ENCODE peak calls at places on chromosomes 6 and 20, in eight cellular contexts. One of them, this sample, is unnamed.

GRCh38 chr6:134520181-134521115 is 202.5 kb upstream of the SGK1 start:
- DNase-seq in body of pancreas: no peak
- DNase-seq in upper lobe of right lung: no peak
- DNase-seq in stomach: no peak
- DNase-seq in upper lobe of left lung: no peak
- DNase-seq in effector memory CD4-positive, alpha-beta T cell: no peak
- DNase-seq in A549: no peak
- DNase-seq in astrocyte: peak; percentile 83
- DNase-seq in this sample: no peak

GRCh38 chr6:75484535-75484934 is 9.1 kb downstream of the FILIP1 start:
- DNase-seq in astrocyte: no peak
- DNase-seq in upper lobe of right lung: no peak
- DNase-seq in effector memory CD4-positive, alpha-beta T cell: no peak
- DNase-seq in stomach: no peak
- DNase-seq in upper lobe of left lung: no peak
- DNase-seq in body of pancreas: no peak
- DNase-seq in A549: no peak
- DNase-seq in this sample: no peak

GRCh38 chr6:81808834-81809598 is 56.5 kb upstream of the TENT5A start:
- DNase-seq in body of pancreas: no peak
- DNase-seq in A549: no peak
- DNase-seq in stomach: no peak
- DNase-seq in effector memory CD4-positive, alpha-beta T cell: no peak
- DNase-seq in upper lobe of right lung: no peak
- DNase-seq in astrocyte: no peak
- DNase-seq in upper lobe of left lung: no peak
- DNase-seq in this sample: no peak

GRCh38 chr20:18496042-18496441 is 983 bp downstream of the RBBP9 start:
- DNase-seq in astrocyte: peak; percentile 6
- DNase-seq in A549: no peak
- DNase-seq in upper lobe of right lung: no peak
- DNase-seq in body of pancreas: no peak
- DNase-seq in effector memory CD4-positive, alpha-beta T cell: no peak
- DNase-seq in stomach: no peak
- DNase-seq in upper lobe of left lung: no peak
- DNase-seq in this sample: no peak

GRCh38 chr6:150325093-150325772 is 43.6 kb upstream of the IYD start:
- DNase-seq in astrocyte: no peak
- DNase-seq in effector memory CD4-positive, alpha-beta T cell: no peak
- DNase-seq in A549: no peak
- DNase-seq in upper lobe of right lung: no peak
- DNase-seq in upper lobe of left lung: no peak
- DNase-seq in stomach: peak; percentile 67
- DNase-seq in body of pancreas: no peak
- DNase-seq in this sample: no peak

GRCh38 chr6:110325197-110325596 is 33.0 kb downstream of the METTL24 start:
- DNase-seq in effector memory CD4-positive, alpha-beta T cell: no peak
- DNase-seq in upper lobe of left lung: no peak
- DNase-seq in A549: no peak
- DNase-seq in stomach: no peak
- DNase-seq in astrocyte: no peak
- DNase-seq in body of pancreas: peak; percentile 35
- DNase-seq in upper lobe of right lung: no peak
- DNase-seq in this sample: no peak

GRCh38 chr20:25039697-25040437 is 18.1 kb downstream of the ACSS1 start:
- DNase-seq in stomach: peak; percentile 93
- DNase-seq in astrocyte: peak; percentile 62
- DNase-seq in upper lobe of right lung: peak; percentile 89
- DNase-seq in body of pancreas: peak; percentile 92
- DNase-seq in A549: no peak
- DNase-seq in upper lobe of left lung: no peak
- DNase-seq in effector memory CD4-positive, alpha-beta T cell: no peak
- DNase-seq in this sample: no peak

GRCh38 chr6:132199343-132199742 is 201.9 kb downstream of the MOXD1 start:
- DNase-seq in upper lobe of left lung: no peak
- DNase-seq in stomach: no peak
- DNase-seq in astrocyte: peak; percentile 78
- DNase-seq in upper lobe of right lung: no peak
- DNase-seq in body of pancreas: no peak
- DNase-seq in effector memory CD4-positive, alpha-beta T cell: no peak
- DNase-seq in A549: no peak
- DNase-seq in this sample: no peak

GRCh38 chr20:4926531-4927156 is 74.7 kb downstream of the SLC23A2 start:
- DNase-seq in astrocyte: peak; percentile 4
- DNase-seq in upper lobe of right lung: no peak
- DNase-seq in A549: no peak
- DNase-seq in stomach: no peak
- DNase-seq in upper lobe of left lung: no peak
- DNase-seq in body of pancreas: no peak
- DNase-seq in effector memory CD4-positive, alpha-beta T cell: no peak
- DNase-seq in this sample: no peak

GRCh38 chr6:116476021-116476678 is 15.0 kb downstream of the CALHM6 start:
- DNase-seq in upper lobe of left lung: no peak
- DNase-seq in body of pancreas: no peak
- DNase-seq in stomach: no peak
- DNase-seq in A549: no peak
- DNase-seq in effector memory CD4-positive, alpha-beta T cell: no peak
- DNase-seq in upper lobe of right lung: no peak
- DNase-seq in astrocyte: no peak
- DNase-seq in this sample: peak; percentile 28

GRCh38 chr6:36930483-36930882 is 24.1 kb upstream of the PI16 start:
- DNase-seq in A549: no peak
- DNase-seq in upper lobe of right lung: no peak
- DNase-seq in upper lobe of left lung: no peak
- DNase-seq in stomach: no peak
- DNase-seq in astrocyte: no peak
- DNase-seq in body of pancreas: no peak
- DNase-seq in effector memory CD4-positive, alpha-beta T cell: no peak
- DNase-seq in this sample: no peak

GRCh38 chr6:55617272-55617671 is 38.3 kb upstream of the HMGCLL1 start:
- DNase-seq in upper lobe of right lung: no peak
- DNase-seq in body of pancreas: peak; percentile 28
- DNase-seq in effector memory CD4-positive, alpha-beta T cell: no peak
- DNase-seq in astrocyte: peak; percentile 14
- DNase-seq in A549: peak; percentile 32
- DNase-seq in stomach: no peak
- DNase-seq in upper lobe of left lung: no peak
- DNase-seq in this sample: no peak

GRCh38 chr20:13260620-13261279 is 39.7 kb downstream of the ISM1 start:
- DNase-seq in A549: no peak
- DNase-seq in astrocyte: no peak
- DNase-seq in upper lobe of left lung: no peak
- DNase-seq in upper lobe of right lung: no peak
- DNase-seq in effector memory CD4-positive, alpha-beta T cell: no peak
- DNase-seq in stomach: no peak
- DNase-seq in body of pancreas: no peak
- DNase-seq in this sample: no peak

GRCh38 chr20:47355489-47356219 is 845 bp downstream of the ZMYND8 start:
- DNase-seq in upper lobe of left lung: no peak
- DNase-seq in stomach: no peak
- DNase-seq in astrocyte: no peak
- DNase-seq in A549: no peak
- DNase-seq in effector memory CD4-positive, alpha-beta T cell: no peak
- DNase-seq in upper lobe of right lung: no peak
- DNase-seq in body of pancreas: no peak
- DNase-seq in this sample: no peak

GRCh38 chr6:80182291-80182690 is 75.8 kb downstream of the BCKDHB start:
- DNase-seq in stomach: no peak
- DNase-seq in effector memory CD4-positive, alpha-beta T cell: no peak
- DNase-seq in upper lobe of left lung: no peak
- DNase-seq in body of pancreas: no peak
- DNase-seq in A549: no peak
- DNase-seq in astrocyte: peak; percentile 68
- DNase-seq in upper lobe of right lung: no peak
- DNase-seq in this sample: no peak

GRCh38 chr6:166078294-166078693 is 89.4 kb downstream of the TBXT start:
- DNase-seq in body of pancreas: no peak
- DNase-seq in stomach: no peak
- DNase-seq in upper lobe of left lung: no peak
- DNase-seq in A549: no peak
- DNase-seq in upper lobe of right lung: no peak
- DNase-seq in astrocyte: peak; percentile 96
- DNase-seq in effector memory CD4-positive, alpha-beta T cell: no peak
- DNase-seq in this sample: no peak

GRCh38 chr20:9442858-9443257 is 71.5 kb upstream of the LAMP5 start:
- DNase-seq in upper lobe of right lung: no peak
- DNase-seq in upper lobe of left lung: no peak
- DNase-seq in stomach: peak; percentile 43
- DNase-seq in body of pancreas: no peak
- DNase-seq in effector memory CD4-positive, alpha-beta T cell: no peak
- DNase-seq in astrocyte: no peak
- DNase-seq in A549: peak; percentile 39
- DNase-seq in this sample: no peak

DNA sequence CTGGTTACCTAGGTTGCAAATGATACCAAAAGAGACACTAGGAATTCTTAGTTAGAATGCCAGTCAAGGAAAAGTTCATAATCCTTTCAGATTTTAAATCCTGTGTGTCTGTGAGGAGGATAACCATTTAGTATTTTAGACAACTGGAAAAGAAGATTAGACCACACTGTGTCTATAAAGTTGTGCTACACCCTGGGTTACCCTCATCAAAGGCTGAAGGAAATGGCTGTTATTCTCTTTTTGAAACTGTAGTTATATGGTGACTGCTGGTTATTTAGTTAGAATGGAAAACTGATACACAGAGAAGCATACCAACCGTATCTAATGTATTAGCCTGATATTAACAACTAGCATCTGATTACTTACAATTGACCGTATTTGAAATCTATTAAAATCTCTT is 139.6 kb downstream of the GJA10 start:
- DNase-seq in A549: no peak
- DNase-seq in astrocyte: no peak
- DNase-seq in upper lobe of left lung: no peak
- DNase-seq in stomach: no peak
- DNase-seq in body of pancreas: no peak
- DNase-seq in effector memory CD4-positive, alpha-beta T cell: no peak
- DNase-seq in upper lobe of right lung: no peak
- DNase-seq in this sample: no peak
- H3K4me3 ChIP-seq in A549: no peak overlapping the region
- H3K4me3 ChIP-seq in astrocyte: no peak overlapping the region
- H3K4me3 ChIP-seq in upper lobe of left lung: no peak overlapping the region
- H3K4me3 ChIP-seq in stomach: no peak overlapping the region
- H3K4me3 ChIP-seq in body of pancreas: no peak overlapping the region
- H3K4me3 ChIP-seq in effector memory CD4-positive, alpha-beta T cell: no peak overlapping the region
- H3K4me3 ChIP-seq in upper lobe of right lung: no peak overlapping the region
- H3K4me3 ChIP-seq in this sample: no peak overlapping the region

GRCh38 chr6:44123544-44123943 is 3.7 kb downstream of the MRPL14 start:
- DNase-seq in effector memory CD4-positive, alpha-beta T cell: no peak
- DNase-seq in body of pancreas: no peak
- DNase-seq in A549: no peak
- DNase-seq in upper lobe of right lung: no peak
- DNase-seq in upper lobe of left lung: no peak
- DNase-seq in astrocyte: no peak
- DNase-seq in stomach: no peak
- DNase-seq in this sample: no peak
- H3K27ac ChIP-seq in effector memory CD4-positive, alpha-beta T cell: peak overlapping the region; percentile 30
- H3K27ac ChIP-seq in body of pancreas: no peak overlapping the region
- H3K27ac ChIP-seq in A549: no peak overlapping the region
- H3K27ac ChIP-seq in upper lobe of right lung: peak overlapping the region; percentile 51
- H3K27ac ChIP-seq in upper lobe of left lung: peak overlapping the region; percentile 96
- H3K27ac ChIP-seq in astrocyte: no peak overlapping the region
- H3K27ac ChIP-seq in stomach: peak overlapping the region; percentile 4
- H3K27ac ChIP-seq in this sample: no peak overlapping the region

GRCh38 chr20:1904160-1904559 is 9.0 kb downstream of the SIRPA start:
- DNase-seq in A549: no peak
- DNase-seq in astrocyte: peak; percentile 24
- DNase-seq in stomach: no peak
- DNase-seq in upper lobe of left lung: no peak
- DNase-seq in upper lobe of right lung: no peak
- DNase-seq in body of pancreas: no peak
- DNase-seq in effector memory CD4-positive, alpha-beta T cell: no peak
- DNase-seq in this sample: no peak

GRCh38 chr20:1901704-1902103 is 6.5 kb downstream of the SIRPA start:
- DNase-seq in stomach: no peak
- DNase-seq in effector memory CD4-positive, alpha-beta T cell: no peak
- DNase-seq in astrocyte: no peak
- DNase-seq in A549: no peak
- DNase-seq in upper lobe of left lung: no peak
- DNase-seq in upper lobe of right lung: no peak
- DNase-seq in body of pancreas: no peak
- DNase-seq in this sample: no peak

GRCh38 chr20:1905009-1905408 is 9.8 kb downstream of the SIRPA start:
- DNase-seq in astrocyte: no peak
- DNase-seq in upper lobe of right lung: no peak
- DNase-seq in upper lobe of left lung: no peak
- DNase-seq in A549: no peak
- DNase-seq in effector memory CD4-positive, alpha-beta T cell: no peak
- DNase-seq in body of pancreas: no peak
- DNase-seq in stomach: no peak
- DNase-seq in this sample: no peak

GRCh38 chr20:1900321-1900791 is 5.1 kb downstream of the SIRPA start:
- DNase-seq in upper lobe of right lung: no peak
- DNase-seq in effector memory CD4-positive, alpha-beta T cell: no peak
- DNase-seq in body of pancreas: peak; percentile 44
- DNase-seq in upper lobe of left lung: no peak
- DNase-seq in stomach: peak; percentile 35
- DNase-seq in A549: peak; percentile 89
- DNase-seq in astrocyte: peak; percentile 69
- DNase-seq in this sample: no peak

DNA sequence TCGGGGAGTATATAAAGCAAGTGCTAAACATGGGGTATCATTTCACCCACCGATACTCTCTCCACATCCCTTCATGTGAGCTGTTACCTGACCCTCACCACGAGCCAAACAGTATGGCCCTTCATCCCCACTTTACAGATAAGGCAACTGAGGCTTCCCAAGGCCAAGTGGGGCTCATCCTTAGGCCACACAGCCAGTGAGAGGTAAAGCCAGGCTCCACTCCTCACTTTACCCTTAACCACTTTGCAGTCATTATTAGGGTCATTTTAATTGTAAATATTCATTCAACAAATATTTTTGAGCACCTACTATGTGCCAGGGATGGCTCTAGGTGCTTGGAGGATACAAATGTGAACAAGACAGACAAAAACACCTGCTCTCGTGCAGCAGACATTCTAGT is 7.0 kb downstream of the SIRPA start:
- DNase-seq in astrocyte: no peak
- DNase-seq in stomach: no peak
- DNase-seq in upper lobe of right lung: no peak
- DNase-seq in A549: no peak
- DNase-seq in effector memory CD4-positive, alpha-beta T cell: no peak
- DNase-seq in upper lobe of left lung: no peak
- DNase-seq in body of pancreas: no peak
- DNase-seq in this sample: no peak
- H3K4me1 ChIP-seq in astrocyte: peaks cover 5% of the 10 kb centered on the region
- H3K4me1 ChIP-seq in stomach: peaks cover 44% of the 10 kb centered on the region
- H3K4me1 ChIP-seq in upper lobe of right lung: peaks cover 18% of the 10 kb centered on the region
- H3K4me1 ChIP-seq in A549: peaks cover 20% of the 10 kb centered on the region
- H3K4me1 ChIP-seq in effector memory CD4-positive, alpha-beta T cell: no peaks in the 10 kb centered on the region
- H3K4me1 ChIP-seq in upper lobe of left lung: peaks cover 23% of the 10 kb centered on the region
- H3K4me1 ChIP-seq in body of pancreas: peaks cover 32% of the 10 kb centered on the region
- H3K4me1 ChIP-seq in this sample: no peaks in the 10 kb centered on the region

DNA sequence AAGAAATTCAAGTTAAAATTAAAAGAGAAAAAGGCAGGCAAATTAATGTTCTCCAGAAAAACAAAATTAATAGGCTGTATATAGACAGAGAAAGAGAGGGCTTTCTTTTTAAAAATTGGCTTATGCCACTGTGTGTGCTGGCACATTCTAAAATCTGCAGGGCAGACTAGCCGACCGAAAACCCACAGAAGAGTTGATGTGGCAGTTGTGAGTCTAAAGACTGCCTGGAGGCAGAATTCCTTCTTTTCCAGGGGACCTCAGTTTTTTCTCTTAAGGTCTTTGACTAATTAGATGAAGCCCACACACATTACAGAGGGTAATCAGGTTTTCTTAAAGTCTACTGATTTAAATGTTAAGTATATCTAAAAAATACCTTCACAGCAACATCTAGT is 85.7 kb downstream of the GJA1 start:
- DNase-seq in upper lobe of right lung: no peak
- DNase-seq in A549: no peak
- DNase-seq in astrocyte: no peak
- DNase-seq in body of pancreas: no peak
- DNase-seq in stomach: no peak
- DNase-seq in upper lobe of left lung: no peak
- DNase-seq in effector memory CD4-positive, alpha-beta T cell: no peak
- DNase-seq in this sample: no peak
- H3K4me3 ChIP-seq in upper lobe of right lung: no peak overlapping the region
- H3K4me3 ChIP-seq in A549: no peak overlapping the region
- H3K4me3 ChIP-seq in astrocyte: no peak overlapping the region
- H3K4me3 ChIP-seq in body of pancreas: no peak overlapping the region
- H3K4me3 ChIP-seq in stomach: no peak overlapping the region
- H3K4me3 ChIP-seq in upper lobe of left lung: no peak overlapping the region
- H3K4me3 ChIP-seq in effector memory CD4-positive, alpha-beta T cell: no peak overlapping the region
- H3K4me3 ChIP-seq in this sample: no peak overlapping the region

This sample was measured in CD8-positive, alpha-beta memory T cell.